ENCODE peak calls at places on chromosomes 11 and 22, in five cellular contexts. One of them, this sample, is unnamed.

GRCh38 chr22:41891407-41891806 is 23.5 kb downstream of the SHISA8 start:
- DNase-seq in HepG2: no peak
- DNase-seq in K562: no peak
- DNase-seq in H1: no peak
- DNase-seq in transverse colon: no peak
- DNase-seq in this sample: no peak

GRCh38 chr11:128624269-128625170 is 37.2 kb upstream of the ETS1 start:
- DNase-seq in HepG2: no peak
- DNase-seq in K562: no peak
- DNase-seq in H1: peak
- DNase-seq in transverse colon: peak
- DNase-seq in this sample: no peak

GRCh38 chr22:46086577-46087335 is 63.6 kb upstream of the PPARA start:
- DNase-seq in HepG2: no peak
- DNase-seq in K562: peak
- DNase-seq in H1: no peak
- DNase-seq in transverse colon: no peak
- DNase-seq in this sample: no peak

GRCh38 chr11:69801513-69802335 is 17.5 kb downstream of the FGF3 start:
- DNase-seq in HepG2: peak
- DNase-seq in K562: peak
- DNase-seq in H1: peak
- DNase-seq in transverse colon: no peak
- DNase-seq in this sample: no peak

GRCh38 chr11:130937051-130937450 is 20.8 kb upstream of the SNX19 start:
- DNase-seq in HepG2: no peak
- DNase-seq in K562: no peak
- DNase-seq in H1: no peak
- DNase-seq in transverse colon: no peak
- DNase-seq in this sample: no peak

GRCh38 chr11:36463781-36464180 is 46.3 kb downstream of the TRAF6 start:
- DNase-seq in HepG2: no peak
- DNase-seq in K562: no peak
- DNase-seq in H1: no peak
- DNase-seq in transverse colon: no peak
- DNase-seq in this sample: no peak

GRCh38 chr11:36512016-36512415 is 1.9 kb upstream of the TRAF6 start:
- DNase-seq in HepG2: peak
- DNase-seq in K562: no peak
- DNase-seq in H1: no peak
- DNase-seq in transverse colon: no peak
- DNase-seq in this sample: no peak

GRCh38 chr22:32411388-32411787 is 659 bp downstream of the RTCB start:
- DNase-seq in HepG2: peak
- DNase-seq in K562: peak
- DNase-seq in H1: no peak
- DNase-seq in transverse colon: peak
- DNase-seq in this sample: no peak

GRCh38 chr11:74182635-74183034 is 11.5 kb downstream of the PPME1 start:
- DNase-seq in HepG2: no peak
- DNase-seq in K562: no peak
- DNase-seq in H1: no peak
- DNase-seq in transverse colon: no peak
- DNase-seq in this sample: no peak

GRCh38 chr11:108734956-108735559 is 70.2 kb downstream of the DDX10 start:
- DNase-seq in HepG2: peak
- DNase-seq in K562: peak
- DNase-seq in H1: no peak
- DNase-seq in transverse colon: no peak
- DNase-seq in this sample: no peak

GRCh38 chr22:46654426-46654825 is 34.2 kb downstream of the GRAMD4 start:
- DNase-seq in HepG2: no peak
- DNase-seq in K562: no peak
- DNase-seq in H1: no peak
- DNase-seq in transverse colon: no peak
- DNase-seq in this sample: no peak

GRCh38 chr22:22397875-22398524 is 110.5 kb downstream of the ZNF280B start:
- DNase-seq in HepG2: no peak
- DNase-seq in K562: peak
- DNase-seq in H1: no peak
- DNase-seq in transverse colon: no peak
- DNase-seq in this sample: no peak

GRCh38 chr11:72719144-72719543 is 33.1 kb downstream of the ARAP1 start:
- DNase-seq in HepG2: no peak
- DNase-seq in K562: no peak
- DNase-seq in H1: no peak
- DNase-seq in transverse colon: no peak
- DNase-seq in this sample: no peak

GRCh38 chr11:60785806-60786361 is 751 bp downstream of the MS4A10 start:
- DNase-seq in HepG2: no peak
- DNase-seq in K562: no peak
- DNase-seq in H1: no peak
- DNase-seq in transverse colon: no peak
- DNase-seq in this sample: no peak

GRCh38 chr11:114559425-114560310 is at the start of gene NXPE1:
- DNase-seq in HepG2: no peak
- DNase-seq in K562: no peak
- DNase-seq in H1: no peak
- DNase-seq in transverse colon: no peak
- DNase-seq in this sample: no peak

GRCh38 chr11:46743043-46743442 is 24.0 kb downstream of the F2 start:
- DNase-seq in HepG2: no peak
- DNase-seq in K562: no peak
- DNase-seq in H1: no peak
- DNase-seq in transverse colon: no peak
- DNase-seq in this sample: no peak

GRCh38 chr22:16608931-16609330 is 16.3 kb upstream of the CCT8L2 start:
- DNase-seq in HepG2: no peak
- DNase-seq in K562: peak
- DNase-seq in H1: no peak
- DNase-seq in transverse colon: no peak
- DNase-seq in this sample: no peak

GRCh38 chr11:80873309-80873999 is 1432.6 kb upstream of the TENM4 start:
- DNase-seq in HepG2: no peak
- DNase-seq in K562: no peak
- DNase-seq in H1: no peak
- DNase-seq in transverse colon: no peak
- DNase-seq in this sample: no peak

GRCh38 chr11:36391062-36391461 is 95.0 kb downstream of the PRR5L start:
- DNase-seq in HepG2: no peak
- DNase-seq in K562: no peak
- DNase-seq in H1: no peak
- DNase-seq in transverse colon: no peak
- DNase-seq in this sample: no peak

GRCh38 chr22:46990937-46991520 is 228.6 kb downstream of the TBC1D22A start:
- DNase-seq in HepG2: no peak
- DNase-seq in K562: no peak
- DNase-seq in H1: no peak
- DNase-seq in transverse colon: no peak
- DNase-seq in this sample: peak

GRCh38 chr22:43110927-43111623 is 525 bp downstream of the BIK start:
- DNase-seq in HepG2: no peak
- DNase-seq in K562: peak
- DNase-seq in H1: peak
- DNase-seq in transverse colon: peak
- DNase-seq in this sample: no peak

GRCh38 chr22:48896766-48897637 is 930.7 kb downstream of the BRD1 start:
- DNase-seq in HepG2: no peak
- DNase-seq in K562: no peak
- DNase-seq in H1: no peak
- DNase-seq in transverse colon: no peak
- DNase-seq in this sample: no peak

GRCh38 chr22:29797351-29797750 is 30.2 kb downstream of the UQCR10 start:
- DNase-seq in HepG2: no peak
- DNase-seq in K562: no peak
- DNase-seq in H1: no peak
- DNase-seq in transverse colon: no peak
- DNase-seq in this sample: no peak

GRCh38 chr11:71252782-71253730 is 679 bp upstream of the SHANK2 start:
- DNase-seq in HepG2: peak
- DNase-seq in K562: no peak
- DNase-seq in H1: peak
- DNase-seq in transverse colon: peak
- DNase-seq in this sample: no peak

GRCh38 chr11:12599408-12600143 is 74.6 kb upstream of the TEAD1 start:
- DNase-seq in HepG2: peak
- DNase-seq in K562: peak
- DNase-seq in H1: peak
- DNase-seq in transverse colon: peak
- DNase-seq in this sample: peak

GRCh38 chr22:48919851-48920589 is 907.7 kb downstream of the BRD1 start:
- DNase-seq in HepG2: no peak
- DNase-seq in K562: no peak
- DNase-seq in H1: peak
- DNase-seq in transverse colon: no peak
- DNase-seq in this sample: no peak

GRCh38 chr11:88284306-88285057 is 53.1 kb downstream of the CTSC start:
- DNase-seq in HepG2: no peak
- DNase-seq in K562: no peak
- DNase-seq in H1: no peak
- DNase-seq in transverse colon: no peak
- DNase-seq in this sample: no peak

GRCh38 chr11:38131535-38131934 is 1533.5 kb upstream of the RAG2 start:
- DNase-seq in HepG2: no peak
- DNase-seq in K562: no peak
- DNase-seq in H1: no peak
- DNase-seq in transverse colon: no peak
- DNase-seq in this sample: no peak

GRCh38 chr22:42799462-42800405 is 57.3 kb downstream of the ARFGAP3 start:
- DNase-seq in HepG2: no peak
- DNase-seq in K562: peak
- DNase-seq in H1: no peak
- DNase-seq in transverse colon: no peak
- DNase-seq in this sample: no peak

DNA sequence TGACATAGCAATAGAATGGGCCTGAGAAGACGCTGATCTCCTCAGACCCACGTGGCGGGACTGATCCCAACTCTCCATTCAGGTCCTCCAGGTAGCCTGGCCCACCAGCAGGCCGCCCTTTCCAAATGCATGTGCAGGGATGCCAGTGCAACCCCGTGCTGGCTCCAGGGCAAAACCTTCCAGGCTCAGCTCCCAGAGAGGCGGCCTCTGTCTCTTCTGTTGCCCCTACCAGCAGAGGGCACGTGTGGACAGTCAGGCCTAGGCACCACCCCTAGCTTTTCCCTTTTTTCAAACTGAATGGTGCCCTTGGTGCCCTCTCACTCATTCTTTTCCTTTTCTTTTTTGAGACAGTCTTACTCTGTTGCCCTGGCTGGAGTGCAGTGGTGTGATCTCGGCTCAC is 121.7 kb downstream of the OSBP2 start:
- DNase-seq in HepG2: no peak
- DNase-seq in K562: no peak
- DNase-seq in H1: no peak
- DNase-seq in transverse colon: no peak
- DNase-seq in this sample: no peak
- TF ChIP-seq CTCF in HepG2: peak
- TF ChIP-seq CTCF in K562: peak
- TF ChIP-seq CTCF in H1: peak
- TF ChIP-seq CTCF in transverse colon: no peak
- TF ChIP-seq CTCF in this sample: no peak

GRCh38 chr22:26483043-26483438 is 542 bp downstream of the HPS4 start:
- DNase-seq in HepG2: no peak
- DNase-seq in K562: no peak
- DNase-seq in H1: no peak
- DNase-seq in transverse colon: no peak
- DNase-seq in this sample: no peak

GRCh38 chr22:26482171-26482570 is 1.4 kb downstream of the HPS4 start:
- DNase-seq in HepG2: no peak
- DNase-seq in K562: no peak
- DNase-seq in H1: no peak
- DNase-seq in transverse colon: no peak
- DNase-seq in this sample: no peak

GRCh38 chr22:26484360-26484706 is 656 bp downstream of the SRRD start:
- DNase-seq in HepG2: no peak
- DNase-seq in K562: peak
- DNase-seq in H1: no peak
- DNase-seq in transverse colon: no peak
- DNase-seq in this sample: no peak

GRCh38 chr22:26485013-26485412 is 1.3 kb downstream of the SRRD start:
- DNase-seq in HepG2: no peak
- DNase-seq in K562: no peak
- DNase-seq in H1: no peak
- DNase-seq in transverse colon: no peak
- DNase-seq in this sample: no peak

GRCh38 chr22:26483439-26484359 is at the start of the genes HPS4 and SRRD:
- DNase-seq in HepG2: peak
- DNase-seq in K562: peak
- DNase-seq in H1: peak
- DNase-seq in transverse colon: peak
- DNase-seq in this sample: peak
- TF ChIP-seq EP300 in HepG2: no peak
- TF ChIP-seq EP300 in K562: no peak
- TF ChIP-seq EP300 in H1: peak
- TF ChIP-seq EP300 in transverse colon: no peak
- TF ChIP-seq EP300 in this sample: peak

GRCh38 chr11:64225608-64226506 is at the start of the genes NUDT22 and TRPT1:
- DNase-seq in HepG2: peak
- DNase-seq in K562: peak
- DNase-seq in H1: peak
- DNase-seq in transverse colon: peak
- DNase-seq in this sample: peak
- TF ChIP-seq CTCF in HepG2: peak
- TF ChIP-seq CTCF in K562: peak
- TF ChIP-seq CTCF in H1: peak
- TF ChIP-seq CTCF in transverse colon: no peak
- TF ChIP-seq CTCF in this sample: peak

DNA sequence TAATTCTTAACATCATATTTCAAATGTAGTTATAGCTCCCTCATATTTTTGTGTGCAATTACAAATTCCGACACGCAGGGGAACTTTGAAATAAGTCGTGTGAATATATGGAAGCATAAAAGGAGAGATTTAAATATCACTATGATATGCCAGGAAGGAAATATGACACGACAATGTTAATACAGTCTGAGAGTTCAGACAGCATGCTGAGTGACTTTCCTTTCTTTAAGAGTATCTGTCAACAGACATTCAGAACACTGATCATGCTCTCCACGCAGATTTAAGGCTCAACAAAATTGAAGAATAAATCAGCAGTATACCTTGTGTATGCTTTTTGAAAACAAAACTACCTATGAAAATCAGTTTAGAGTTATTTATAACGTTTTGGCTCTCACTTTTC is 232.6 kb upstream of the CARD18 start:
- DNase-seq in HepG2: no peak
- DNase-seq in K562: no peak
- DNase-seq in H1: no peak
- DNase-seq in transverse colon: no peak
- DNase-seq in this sample: no peak
- TF ChIP-seq EP300 in HepG2: no peak
- TF ChIP-seq EP300 in K562: no peak
- TF ChIP-seq EP300 in H1: no peak
- TF ChIP-seq EP300 in transverse colon: no peak
- TF ChIP-seq EP300 in this sample: no peak

This sample was measured in ovary.